ENCODE peak calls at places on chromosomes 2 and 18, in seven cellular contexts. One of them, this sample, is unnamed.

GRCh38 chr2:197708331-197708730 is 3.2 kb downstream of the MARS2 start:
- DNase-seq in fibroblast of lung: peak; percentile 74
- DNase-seq in MM.1S: no peak
- DNase-seq in Panc1: no peak
- DNase-seq in A673: no peak
- DNase-seq in mesendoderm: peak; percentile 42
- DNase-seq in endodermal cell: no peak
- DNase-seq in this sample: no peak

GRCh38 chr2:3608373-3609278 is 13.7 kb downstream of the COLEC11 start:
- DNase-seq in fibroblast of lung: no peak
- DNase-seq in MM.1S: peak; percentile 12
- DNase-seq in Panc1: no peak
- DNase-seq in A673: no peak
- DNase-seq in mesendoderm: no peak
- DNase-seq in endodermal cell: no peak
- DNase-seq in this sample: no peak

GRCh38 chr2:70133521-70134348 is 46.5 kb downstream of the PCBP1 start:
- DNase-seq in fibroblast of lung: peak; percentile 91
- DNase-seq in MM.1S: no peak
- DNase-seq in Panc1: no peak
- DNase-seq in A673: no peak
- DNase-seq in mesendoderm: no peak
- DNase-seq in endodermal cell: no peak
- DNase-seq in this sample: no peak

GRCh38 chr18:55861266-55861665 is 273.3 kb upstream of the TCF4 start:
- DNase-seq in fibroblast of lung: peak; percentile 65
- DNase-seq in MM.1S: no peak
- DNase-seq in Panc1: peak; percentile 7
- DNase-seq in A673: peak; percentile 71
- DNase-seq in mesendoderm: peak; percentile 73
- DNase-seq in endodermal cell: peak; percentile 75
- DNase-seq in this sample: no peak

GRCh38 chr2:14304326-14304725 is 328.2 kb upstream of the LRATD1 start:
- DNase-seq in fibroblast of lung: no peak
- DNase-seq in MM.1S: no peak
- DNase-seq in Panc1: no peak
- DNase-seq in A673: no peak
- DNase-seq in mesendoderm: no peak
- DNase-seq in endodermal cell: no peak
- DNase-seq in this sample: no peak

GRCh38 chr2:144402282-144402681 is 117.6 kb downstream of the ZEB2 start:
- DNase-seq in fibroblast of lung: no peak
- DNase-seq in MM.1S: no peak
- DNase-seq in Panc1: no peak
- DNase-seq in A673: no peak
- DNase-seq in mesendoderm: peak; percentile 42
- DNase-seq in endodermal cell: peak; percentile 47
- DNase-seq in this sample: no peak

GRCh38 chr2:20623741-20624155 is 27.1 kb downstream of the HS1BP3 start:
- DNase-seq in fibroblast of lung: no peak
- DNase-seq in MM.1S: no peak
- DNase-seq in Panc1: no peak
- DNase-seq in A673: no peak
- DNase-seq in mesendoderm: no peak
- DNase-seq in endodermal cell: peak; percentile 36
- DNase-seq in this sample: no peak

GRCh38 chr2:194867328-194867727 is 789.7 kb upstream of the SLC39A10 start:
- DNase-seq in fibroblast of lung: no peak
- DNase-seq in MM.1S: peak; percentile 44
- DNase-seq in Panc1: no peak
- DNase-seq in A673: peak; percentile 34
- DNase-seq in mesendoderm: peak; percentile 7
- DNase-seq in endodermal cell: no peak
- DNase-seq in this sample: no peak

GRCh38 chr2:169362346-169363026 is at the start of gene LRP2:
- DNase-seq in fibroblast of lung: no peak
- DNase-seq in MM.1S: peak; percentile 19
- DNase-seq in Panc1: no peak
- DNase-seq in A673: no peak
- DNase-seq in mesendoderm: peak; percentile 32
- DNase-seq in endodermal cell: peak; percentile 77
- DNase-seq in this sample: peak; percentile 43

GRCh38 chr2:55112229-55113016 is 62.2 kb upstream of the RTN4 start:
- DNase-seq in fibroblast of lung: peak; percentile 82
- DNase-seq in MM.1S: no peak
- DNase-seq in Panc1: no peak
- DNase-seq in A673: no peak
- DNase-seq in mesendoderm: no peak
- DNase-seq in endodermal cell: no peak
- DNase-seq in this sample: no peak

GRCh38 chr2:65485839-65486238 is 53.4 kb upstream of the SPRED2 start:
- DNase-seq in fibroblast of lung: no peak
- DNase-seq in MM.1S: no peak
- DNase-seq in Panc1: no peak
- DNase-seq in A673: no peak
- DNase-seq in mesendoderm: no peak
- DNase-seq in endodermal cell: no peak
- DNase-seq in this sample: no peak

GRCh38 chr2:65481961-65482360 is 49.6 kb upstream of the SPRED2 start:
- DNase-seq in fibroblast of lung: no peak
- DNase-seq in MM.1S: no peak
- DNase-seq in Panc1: no peak
- DNase-seq in A673: no peak
- DNase-seq in mesendoderm: no peak
- DNase-seq in endodermal cell: no peak
- DNase-seq in this sample: no peak

GRCh38 chr2:65486282-65486681 is 53.9 kb upstream of the SPRED2 start:
- DNase-seq in fibroblast of lung: no peak
- DNase-seq in MM.1S: no peak
- DNase-seq in Panc1: no peak
- DNase-seq in A673: no peak
- DNase-seq in mesendoderm: no peak
- DNase-seq in endodermal cell: no peak
- DNase-seq in this sample: no peak

GRCh38 chr2:65482971-65483370 is 50.6 kb upstream of the SPRED2 start:
- DNase-seq in fibroblast of lung: no peak
- DNase-seq in MM.1S: no peak
- DNase-seq in Panc1: no peak
- DNase-seq in A673: no peak
- DNase-seq in mesendoderm: no peak
- DNase-seq in endodermal cell: no peak
- DNase-seq in this sample: no peak

GRCh38 chr2:65483763-65484162 is 51.4 kb upstream of the SPRED2 start:
- DNase-seq in fibroblast of lung: peak; percentile 71
- DNase-seq in MM.1S: no peak
- DNase-seq in Panc1: no peak
- DNase-seq in A673: no peak
- DNase-seq in mesendoderm: no peak
- DNase-seq in endodermal cell: no peak
- DNase-seq in this sample: no peak
- H3K4me1 ChIP-seq in fibroblast of lung: no peaks in the 10 kb centered on the region
- H3K4me1 ChIP-seq in MM.1S: no peaks in the 10 kb centered on the region
- H3K4me1 ChIP-seq in Panc1: no peaks in the 10 kb centered on the region
- H3K4me1 ChIP-seq in A673: no peaks in the 10 kb centered on the region
- H3K4me1 ChIP-seq in mesendoderm: no peaks in the 10 kb centered on the region
- H3K4me1 ChIP-seq in endodermal cell: no peaks in the 10 kb centered on the region
- H3K4me1 ChIP-seq in this sample: no peaks in the 10 kb centered on the region

DNA sequence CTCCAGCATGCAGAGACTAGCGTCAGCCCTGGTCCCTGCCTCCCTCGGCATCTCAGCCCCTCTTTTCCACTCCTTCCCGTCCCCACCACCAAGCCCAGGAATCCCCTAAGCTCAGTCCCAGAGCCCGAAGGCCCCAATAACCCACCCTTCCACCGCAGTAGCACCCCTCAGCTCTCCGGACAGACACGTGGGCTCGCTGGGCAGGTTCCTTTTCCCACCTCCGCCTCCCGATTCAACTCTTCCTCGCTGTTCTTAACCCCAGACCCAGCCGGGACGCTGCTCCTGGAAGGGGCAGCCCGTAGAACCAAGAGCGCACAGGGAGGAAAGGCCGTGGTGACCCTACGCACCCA is 1.4 kb downstream of the IHH start:
- DNase-seq in fibroblast of lung: no peak
- DNase-seq in MM.1S: no peak
- DNase-seq in Panc1: no peak
- DNase-seq in A673: no peak
- DNase-seq in mesendoderm: no peak
- DNase-seq in endodermal cell: peak; percentile 61
- DNase-seq in this sample: no peak
- H3K4me3 ChIP-seq in fibroblast of lung: no peak overlapping the region
- H3K4me3 ChIP-seq in MM.1S: no peak overlapping the region
- H3K4me3 ChIP-seq in Panc1: peak overlapping the region; percentile 37
- H3K4me3 ChIP-seq in A673: no peak overlapping the region
- H3K4me3 ChIP-seq in mesendoderm: no peak overlapping the region
- H3K4me3 ChIP-seq in endodermal cell: peak overlapping the region; percentile 79
- H3K4me3 ChIP-seq in this sample: no peak overlapping the region

DNA sequence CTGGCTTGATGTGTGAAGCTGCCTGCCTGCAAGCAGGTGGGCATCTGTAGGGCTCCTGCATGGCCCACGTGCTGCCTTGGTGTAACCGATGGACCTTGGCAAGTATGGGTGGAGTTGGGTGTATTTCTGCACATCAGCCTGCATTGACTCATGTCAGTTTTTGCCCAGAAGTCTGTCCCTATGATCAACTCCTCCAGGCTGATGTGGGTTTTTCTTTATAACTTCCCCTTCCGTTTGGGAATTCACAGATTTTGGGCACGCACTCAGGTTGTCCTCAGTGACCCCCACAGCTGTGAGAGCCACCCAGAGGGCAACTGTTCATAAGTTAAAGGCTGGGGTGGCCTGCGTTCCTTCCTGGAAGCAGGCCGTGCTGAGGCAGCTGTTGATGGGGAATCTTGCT is 123.3 kb downstream of the NCK2 start:
- DNase-seq in fibroblast of lung: no peak
- DNase-seq in MM.1S: no peak
- DNase-seq in Panc1: no peak
- DNase-seq in A673: no peak
- DNase-seq in mesendoderm: no peak
- DNase-seq in endodermal cell: no peak
- DNase-seq in this sample: no peak
- H3K4me1 ChIP-seq in fibroblast of lung: peaks cover 30% of the 10 kb centered on the region
- H3K4me1 ChIP-seq in MM.1S: no peaks in the 10 kb centered on the region
- H3K4me1 ChIP-seq in Panc1: no peaks in the 10 kb centered on the region
- H3K4me1 ChIP-seq in A673: no peaks in the 10 kb centered on the region
- H3K4me1 ChIP-seq in mesendoderm: no peaks in the 10 kb centered on the region
- H3K4me1 ChIP-seq in endodermal cell: peaks cover 2% of the 10 kb centered on the region
- H3K4me1 ChIP-seq in this sample: peaks cover 97% of the 10 kb centered on the region

GRCh38 chr2:23385748-23386421 is 906 bp downstream of the KLHL29 start:
- DNase-seq in fibroblast of lung: no peak
- DNase-seq in MM.1S: no peak
- DNase-seq in Panc1: no peak
- DNase-seq in A673: peak; percentile 38
- DNase-seq in mesendoderm: peak; percentile 32
- DNase-seq in endodermal cell: peak; percentile 71
- DNase-seq in this sample: no peak

GRCh38 chr2:23385351-23385747 is 370 bp downstream of the KLHL29 start:
- DNase-seq in fibroblast of lung: peak; percentile 48
- DNase-seq in MM.1S: no peak
- DNase-seq in Panc1: no peak
- DNase-seq in A673: peak; percentile 61
- DNase-seq in mesendoderm: peak; percentile 67
- DNase-seq in endodermal cell: peak; percentile 79
- DNase-seq in this sample: no peak

GRCh38 chr2:23387221-23387550 is 2.2 kb downstream of the KLHL29 start:
- DNase-seq in fibroblast of lung: no peak
- DNase-seq in MM.1S: no peak
- DNase-seq in Panc1: no peak
- DNase-seq in A673: no peak
- DNase-seq in mesendoderm: peak; percentile 22
- DNase-seq in endodermal cell: no peak
- DNase-seq in this sample: no peak

GRCh38 chr2:23387849-23388248 is 2.9 kb downstream of the KLHL29 start:
- DNase-seq in fibroblast of lung: no peak
- DNase-seq in MM.1S: no peak
- DNase-seq in Panc1: no peak
- DNase-seq in A673: no peak
- DNase-seq in mesendoderm: no peak
- DNase-seq in endodermal cell: no peak
- DNase-seq in this sample: no peak

GRCh38 chr2:23386422-23387220 is 1.6 kb downstream of the KLHL29 start:
- DNase-seq in fibroblast of lung: peak; percentile 30
- DNase-seq in MM.1S: no peak
- DNase-seq in Panc1: no peak
- DNase-seq in A673: peak; percentile 25
- DNase-seq in mesendoderm: peak; percentile 28
- DNase-seq in endodermal cell: peak; percentile 78
- DNase-seq in this sample: no peak
- H3K4me3 ChIP-seq in fibroblast of lung: peak overlapping the region; percentile 80
- H3K4me3 ChIP-seq in MM.1S: peak overlapping the region; percentile 43
- H3K4me3 ChIP-seq in Panc1: peak overlapping the region; percentile 70
- H3K4me3 ChIP-seq in A673: peak overlapping the region; percentile 80
- H3K4me3 ChIP-seq in mesendoderm: peak overlapping the region; percentile 52
- H3K4me3 ChIP-seq in endodermal cell: peak overlapping the region; percentile 80
- H3K4me3 ChIP-seq in this sample: no peak overlapping the region

GRCh38 chr18:48605408-48605845 is 66.6 kb downstream of the CTIF start:
- DNase-seq in fibroblast of lung: peak; percentile 43
- DNase-seq in MM.1S: no peak
- DNase-seq in Panc1: no peak
- DNase-seq in A673: peak; percentile 43
- DNase-seq in mesendoderm: peak; percentile 98
- DNase-seq in endodermal cell: peak; percentile 95
- DNase-seq in this sample: no peak
- H3K4me1 ChIP-seq in fibroblast of lung: peaks cover 14% of the 10 kb centered on the region
- H3K4me1 ChIP-seq in MM.1S: no peaks in the 10 kb centered on the region
- H3K4me1 ChIP-seq in Panc1: no peaks in the 10 kb centered on the region
- H3K4me1 ChIP-seq in A673: no peaks in the 10 kb centered on the region
- H3K4me1 ChIP-seq in mesendoderm: peaks cover 4% of the 10 kb centered on the region
- H3K4me1 ChIP-seq in endodermal cell: peaks cover 16% of the 10 kb centered on the region
- H3K4me1 ChIP-seq in this sample: no peaks in the 10 kb centered on the region

DNA sequence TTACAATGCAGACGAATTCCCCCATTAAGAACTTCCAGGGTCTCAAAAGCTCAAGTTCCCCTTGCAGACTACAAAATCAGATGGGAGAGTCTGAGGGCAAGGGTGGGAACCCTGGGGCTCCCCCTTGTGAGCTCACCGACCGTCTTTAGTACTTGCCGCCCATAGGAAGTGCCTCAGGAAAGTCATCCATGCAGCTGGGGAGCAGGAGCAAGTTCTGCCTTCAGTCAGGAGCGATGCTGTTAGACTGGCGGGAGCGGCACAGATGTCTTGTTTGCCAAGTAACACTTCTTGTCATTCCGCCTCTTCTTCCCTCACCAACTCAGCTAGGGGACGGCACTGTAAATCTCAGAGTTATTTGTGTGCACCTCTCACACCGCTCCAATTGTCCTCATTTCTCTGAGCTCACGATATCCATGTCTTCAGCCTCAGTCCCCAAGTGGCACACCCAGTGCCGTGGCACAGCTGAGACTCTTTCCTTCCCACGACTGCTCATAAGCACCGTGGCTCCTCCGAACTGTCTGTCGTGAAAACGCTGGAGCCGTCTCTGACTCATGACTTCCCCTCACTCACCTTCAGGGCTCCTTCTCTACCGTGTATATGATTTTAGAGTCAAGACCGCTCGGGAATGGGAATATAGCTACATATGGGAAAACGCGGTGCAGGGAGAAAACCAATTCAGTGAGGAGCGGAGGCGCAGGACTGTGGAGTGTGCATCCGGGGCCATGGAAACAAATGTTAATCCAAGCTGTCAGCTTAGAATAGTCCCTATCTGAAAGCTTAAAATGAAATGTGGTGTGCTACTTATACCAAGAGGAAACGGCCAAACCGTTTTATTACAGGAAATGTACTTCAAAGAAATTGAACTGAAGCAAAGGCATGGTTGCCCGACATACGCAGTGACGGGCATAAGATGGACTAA is 34.0 kb downstream of the UXS1 start:
- DNase-seq in fibroblast of lung: no peak
- DNase-seq in MM.1S: no peak
- DNase-seq in Panc1: no peak
- DNase-seq in A673: peak; percentile 32
- DNase-seq in mesendoderm: no peak
- DNase-seq in endodermal cell: no peak
- DNase-seq in this sample: peak; percentile 72
- H3K4me3 ChIP-seq in fibroblast of lung: no peak overlapping the region
- H3K4me3 ChIP-seq in MM.1S: no peak overlapping the region
- H3K4me3 ChIP-seq in Panc1: no peak overlapping the region
- H3K4me3 ChIP-seq in A673: no peak overlapping the region
- H3K4me3 ChIP-seq in mesendoderm: no peak overlapping the region
- H3K4me3 ChIP-seq in endodermal cell: no peak overlapping the region
- H3K4me3 ChIP-seq in this sample: peak overlapping the region; percentile 66